ENCODE peak calls at places on chromosomes 13 and 19, in six cellular contexts. One of them, this sample, is unnamed.

GRCh38 chr13:31201341-31202024 is 1.7 kb downstream of the B3GLCT start:
- DNase-seq in MM.1S: no peak
- DNase-seq in lower lobe of right lung: no peak
- DNase-seq in GM20000: no peak
- DNase-seq in progenitor cell of endocrine pancreas: no peak
- DNase-seq in heart right ventricle: peak; percentile 63
- DNase-seq in this sample: no peak

GRCh38 chr13:75760182-75760981 is 124.3 kb downstream of the LMO7 start:
- DNase-seq in MM.1S: no peak
- DNase-seq in lower lobe of right lung: peak; percentile 61
- DNase-seq in GM20000: peak; percentile 33
- DNase-seq in progenitor cell of endocrine pancreas: no peak
- DNase-seq in heart right ventricle: peak; percentile 10
- DNase-seq in this sample: no peak

GRCh38 chr19:5978606-5979552 is 939 bp upstream of the RANBP3 start:
- DNase-seq in MM.1S: no peak
- DNase-seq in lower lobe of right lung: no peak
- DNase-seq in GM20000: no peak
- DNase-seq in progenitor cell of endocrine pancreas: no peak
- DNase-seq in heart right ventricle: no peak
- DNase-seq in this sample: no peak

GRCh38 chr13:37914781-37915391 is 45.3 kb upstream of the TRPC4 start:
- DNase-seq in MM.1S: no peak
- DNase-seq in lower lobe of right lung: no peak
- DNase-seq in GM20000: no peak
- DNase-seq in progenitor cell of endocrine pancreas: no peak
- DNase-seq in heart right ventricle: no peak
- DNase-seq in this sample: no peak

GRCh38 chr13:89352384-89352783 is 1681.2 kb downstream of the SLITRK5 start:
- DNase-seq in MM.1S: no peak
- DNase-seq in lower lobe of right lung: no peak
- DNase-seq in GM20000: no peak
- DNase-seq in progenitor cell of endocrine pancreas: no peak
- DNase-seq in heart right ventricle: no peak
- DNase-seq in this sample: no peak

GRCh38 chr13:113042456-113042855 is 63.1 kb upstream of the F7 start:
- DNase-seq in MM.1S: no peak
- DNase-seq in lower lobe of right lung: no peak
- DNase-seq in GM20000: no peak
- DNase-seq in progenitor cell of endocrine pancreas: no peak
- DNase-seq in heart right ventricle: no peak
- DNase-seq in this sample: no peak

GRCh38 chr13:59012731-59013130 is 1151.0 kb downstream of the DIAPH3 start:
- DNase-seq in MM.1S: no peak
- DNase-seq in lower lobe of right lung: no peak
- DNase-seq in GM20000: no peak
- DNase-seq in progenitor cell of endocrine pancreas: no peak
- DNase-seq in heart right ventricle: no peak
- DNase-seq in this sample: no peak

GRCh38 chr13:47148543-47148942 is 251.7 kb upstream of the HTR2A start:
- DNase-seq in MM.1S: no peak
- DNase-seq in lower lobe of right lung: no peak
- DNase-seq in GM20000: no peak
- DNase-seq in progenitor cell of endocrine pancreas: no peak
- DNase-seq in heart right ventricle: no peak
- DNase-seq in this sample: no peak

GRCh38 chr19:46065486-46065885 is 24.7 kb upstream of the IGFL4 start:
- DNase-seq in MM.1S: no peak
- DNase-seq in lower lobe of right lung: no peak
- DNase-seq in GM20000: no peak
- DNase-seq in progenitor cell of endocrine pancreas: no peak
- DNase-seq in heart right ventricle: no peak
- DNase-seq in this sample: no peak

GRCh38 chr13:37202264-37202663 is 96.8 kb upstream of the CSNK1A1L start:
- DNase-seq in MM.1S: no peak
- DNase-seq in lower lobe of right lung: no peak
- DNase-seq in GM20000: no peak
- DNase-seq in progenitor cell of endocrine pancreas: no peak
- DNase-seq in heart right ventricle: no peak
- DNase-seq in this sample: no peak

GRCh38 chr19:43826787-43827754 is at the start of gene ZNF283:
- DNase-seq in MM.1S: peak; percentile 84
- DNase-seq in lower lobe of right lung: peak; percentile 91
- DNase-seq in GM20000: peak; percentile 84
- DNase-seq in progenitor cell of endocrine pancreas: peak; percentile 87
- DNase-seq in heart right ventricle: peak; percentile 91
- DNase-seq in this sample: peak; percentile 88

GRCh38 chr19:17294051-17294891 is 9.0 kb downstream of the ABHD8 start:
- DNase-seq in MM.1S: peak; percentile 20
- DNase-seq in lower lobe of right lung: peak; percentile 62
- DNase-seq in GM20000: peak; percentile 78
- DNase-seq in progenitor cell of endocrine pancreas: no peak
- DNase-seq in heart right ventricle: no peak
- DNase-seq in this sample: no peak

GRCh38 chr13:58919551-58919950 is 1244.2 kb downstream of the DIAPH3 start:
- DNase-seq in MM.1S: no peak
- DNase-seq in lower lobe of right lung: no peak
- DNase-seq in GM20000: no peak
- DNase-seq in progenitor cell of endocrine pancreas: no peak
- DNase-seq in heart right ventricle: no peak
- DNase-seq in this sample: no peak

GRCh38 chr19:15555759-15556633 is 47.7 kb downstream of the CYP4F22 start:
- DNase-seq in MM.1S: peak; percentile 93
- DNase-seq in lower lobe of right lung: peak; percentile 93
- DNase-seq in GM20000: peak; percentile 94
- DNase-seq in progenitor cell of endocrine pancreas: peak; percentile 34
- DNase-seq in heart right ventricle: peak; percentile 88
- DNase-seq in this sample: peak; percentile 91

GRCh38 chr19:18308948-18309325 is 13.9 kb downstream of the LSM4 start:
- DNase-seq in MM.1S: no peak
- DNase-seq in lower lobe of right lung: no peak
- DNase-seq in GM20000: no peak
- DNase-seq in progenitor cell of endocrine pancreas: no peak
- DNase-seq in heart right ventricle: no peak
- DNase-seq in this sample: no peak

GRCh38 chr13:19957320-19958118 is 1.0 kb upstream of the ZMYM2 start:
- DNase-seq in MM.1S: peak; percentile 59
- DNase-seq in lower lobe of right lung: peak; percentile 83
- DNase-seq in GM20000: peak; percentile 69
- DNase-seq in progenitor cell of endocrine pancreas: peak; percentile 63
- DNase-seq in heart right ventricle: peak; percentile 85
- DNase-seq in this sample: peak; percentile 89
- TF ChIP-seq CTCF in MM.1S: peak; percentile 47
- TF ChIP-seq CTCF in lower lobe of right lung: peak; percentile 77
- TF ChIP-seq CTCF in GM20000: peak; percentile 37
- TF ChIP-seq CTCF in progenitor cell of endocrine pancreas: peak; percentile 78
- TF ChIP-seq CTCF in heart right ventricle: peak; percentile 69
- TF ChIP-seq CTCF in this sample: peak; percentile 80

DNA sequence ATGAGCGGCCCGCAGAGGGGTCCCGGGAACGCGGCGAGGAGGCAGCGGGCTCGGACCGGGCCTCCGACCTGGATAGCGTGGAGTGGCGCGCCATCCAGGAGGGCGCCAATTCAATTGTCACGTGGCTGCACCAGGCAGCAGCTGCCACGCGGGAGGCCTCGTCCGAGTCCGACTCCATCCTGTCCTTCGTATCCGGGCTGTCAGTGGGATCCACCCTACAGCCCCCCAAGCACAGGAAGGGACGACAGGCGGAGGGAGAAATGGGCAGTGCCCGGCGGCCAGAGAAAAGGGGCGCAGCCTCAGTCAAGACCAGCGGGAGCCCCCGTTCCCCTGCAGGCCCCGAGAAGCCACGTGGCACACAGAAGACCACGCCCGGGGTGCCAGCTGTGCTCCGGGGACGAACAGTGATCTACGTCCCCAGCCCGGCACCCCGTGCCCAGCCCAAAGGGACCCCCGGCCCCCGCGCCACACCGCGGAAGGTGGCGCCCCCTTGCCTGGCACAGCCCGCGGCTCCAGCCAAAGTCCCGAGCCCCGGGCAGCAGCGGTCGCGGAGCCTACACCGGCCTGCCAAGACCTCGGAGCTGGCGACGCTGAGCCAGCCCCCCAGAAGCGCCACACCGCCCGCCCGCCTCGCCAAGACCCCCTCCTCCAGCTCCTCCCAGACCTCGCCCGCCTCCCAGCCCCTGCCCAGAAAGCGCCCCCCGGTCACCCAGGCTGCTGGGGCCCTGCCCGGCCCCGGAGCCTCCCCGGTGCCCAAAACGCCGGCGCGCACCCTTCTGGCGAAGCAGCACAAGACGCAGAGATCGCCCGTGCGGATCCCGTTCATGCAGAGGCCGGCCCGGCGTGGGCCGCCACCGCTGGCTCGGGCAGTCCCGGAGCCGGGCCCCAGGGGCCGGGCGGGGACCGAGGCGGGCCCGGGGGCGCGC is 10.5 kb downstream of the C19orf25 start:
- DNase-seq in MM.1S: no peak
- DNase-seq in lower lobe of right lung: no peak
- DNase-seq in GM20000: peak; percentile 79
- DNase-seq in progenitor cell of endocrine pancreas: no peak
- DNase-seq in heart right ventricle: no peak
- DNase-seq in this sample: no peak
- TF ChIP-seq CTCF in MM.1S: no peak
- TF ChIP-seq CTCF in lower lobe of right lung: no peak
- TF ChIP-seq CTCF in GM20000: no peak
- TF ChIP-seq CTCF in progenitor cell of endocrine pancreas: no peak
- TF ChIP-seq CTCF in heart right ventricle: no peak
- TF ChIP-seq CTCF in this sample: no peak

DNA sequence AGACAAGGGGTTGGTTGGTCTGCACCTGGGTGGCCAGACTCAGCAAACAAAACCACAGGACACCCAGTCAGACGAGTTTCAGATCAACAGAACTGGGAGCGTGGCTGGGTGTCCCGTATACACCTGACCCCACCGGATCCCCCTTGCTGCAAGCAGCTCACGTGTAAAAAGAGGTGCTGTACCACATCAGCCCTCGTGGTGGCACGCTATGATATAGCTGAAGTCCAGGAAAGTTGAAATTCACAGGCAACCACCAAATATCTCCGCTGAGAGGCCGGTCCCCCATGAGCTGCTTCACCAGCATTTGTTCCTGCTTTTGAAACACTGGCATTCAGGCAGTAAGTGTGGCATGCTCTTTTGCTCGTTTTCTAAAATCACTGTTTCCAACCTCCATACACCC is 92.3 kb downstream of the TUBA3C start:
- DNase-seq in MM.1S: no peak
- DNase-seq in lower lobe of right lung: no peak
- DNase-seq in GM20000: no peak
- DNase-seq in progenitor cell of endocrine pancreas: no peak
- DNase-seq in heart right ventricle: no peak
- DNase-seq in this sample: no peak
- TF ChIP-seq CTCF in MM.1S: no peak
- TF ChIP-seq CTCF in lower lobe of right lung: peak; percentile 12
- TF ChIP-seq CTCF in GM20000: no peak
- TF ChIP-seq CTCF in progenitor cell of endocrine pancreas: no peak
- TF ChIP-seq CTCF in heart right ventricle: no peak
- TF ChIP-seq CTCF in this sample: no peak

GRCh38 chr13:44969858-44970484 is 19.3 kb downstream of the NUFIP1 start:
- DNase-seq in MM.1S: peak; percentile 9
- DNase-seq in lower lobe of right lung: no peak
- DNase-seq in GM20000: no peak
- DNase-seq in progenitor cell of endocrine pancreas: no peak
- DNase-seq in heart right ventricle: peak; percentile 22
- DNase-seq in this sample: no peak

GRCh38 chr13:44972956-44973581 is 16.2 kb downstream of the NUFIP1 start:
- DNase-seq in MM.1S: no peak
- DNase-seq in lower lobe of right lung: no peak
- DNase-seq in GM20000: no peak
- DNase-seq in progenitor cell of endocrine pancreas: no peak
- DNase-seq in heart right ventricle: no peak
- DNase-seq in this sample: no peak

GRCh38 chr13:44971656-44972595 is 17.3 kb downstream of the NUFIP1 start:
- DNase-seq in MM.1S: no peak
- DNase-seq in lower lobe of right lung: no peak
- DNase-seq in GM20000: no peak
- DNase-seq in progenitor cell of endocrine pancreas: no peak
- DNase-seq in heart right ventricle: no peak
- DNase-seq in this sample: no peak

GRCh38 chr13:44961997-44962396 is 27.3 kb downstream of the NUFIP1 start:
- DNase-seq in MM.1S: no peak
- DNase-seq in lower lobe of right lung: no peak
- DNase-seq in GM20000: no peak
- DNase-seq in progenitor cell of endocrine pancreas: no peak
- DNase-seq in heart right ventricle: no peak
- DNase-seq in this sample: no peak

GRCh38 chr13:44967656-44968451 is 21.4 kb downstream of the NUFIP1 start:
- DNase-seq in MM.1S: no peak
- DNase-seq in lower lobe of right lung: no peak
- DNase-seq in GM20000: no peak
- DNase-seq in progenitor cell of endocrine pancreas: no peak
- DNase-seq in heart right ventricle: no peak
- DNase-seq in this sample: no peak
- TF ChIP-seq CTCF in MM.1S: no peak
- TF ChIP-seq CTCF in lower lobe of right lung: no peak
- TF ChIP-seq CTCF in GM20000: no peak
- TF ChIP-seq CTCF in progenitor cell of endocrine pancreas: no peak
- TF ChIP-seq CTCF in heart right ventricle: no peak
- TF ChIP-seq CTCF in this sample: no peak

GRCh38 chr13:23707674-23708073 is 137.5 kb downstream of the TNFRSF19 start:
- DNase-seq in MM.1S: peak; percentile 11
- DNase-seq in lower lobe of right lung: no peak
- DNase-seq in GM20000: no peak
- DNase-seq in progenitor cell of endocrine pancreas: no peak
- DNase-seq in heart right ventricle: no peak
- DNase-seq in this sample: no peak
- TF ChIP-seq CTCF in MM.1S: peak; percentile 12
- TF ChIP-seq CTCF in lower lobe of right lung: peak; percentile 23
- TF ChIP-seq CTCF in GM20000: peak; percentile 20
- TF ChIP-seq CTCF in progenitor cell of endocrine pancreas: no peak
- TF ChIP-seq CTCF in heart right ventricle: peak; percentile 23
- TF ChIP-seq CTCF in this sample: peak; percentile 47

GRCh38 chr19:24159707-24160106 is 72.7 kb downstream of the ZNF254 start:
- DNase-seq in MM.1S: no peak
- DNase-seq in lower lobe of right lung: no peak
- DNase-seq in GM20000: no peak
- DNase-seq in progenitor cell of endocrine pancreas: no peak
- DNase-seq in heart right ventricle: no peak
- DNase-seq in this sample: no peak
- TF ChIP-seq CTCF in MM.1S: no peak
- TF ChIP-seq CTCF in lower lobe of right lung: no peak
- TF ChIP-seq CTCF in GM20000: no peak
- TF ChIP-seq CTCF in progenitor cell of endocrine pancreas: no peak
- TF ChIP-seq CTCF in heart right ventricle: no peak
- TF ChIP-seq CTCF in this sample: peak; percentile 46

GRCh38 chr13:111046590-111047141 is 68.4 kb upstream of the ARHGEF7 start:
- DNase-seq in MM.1S: peak; percentile 77
- DNase-seq in lower lobe of right lung: no peak
- DNase-seq in GM20000: peak; percentile 64
- DNase-seq in progenitor cell of endocrine pancreas: no peak
- DNase-seq in heart right ventricle: peak; percentile 50
- DNase-seq in this sample: peak; percentile 58
- TF ChIP-seq CTCF in MM.1S: peak; percentile 52
- TF ChIP-seq CTCF in lower lobe of right lung: peak; percentile 19
- TF ChIP-seq CTCF in GM20000: no peak
- TF ChIP-seq CTCF in progenitor cell of endocrine pancreas: no peak
- TF ChIP-seq CTCF in heart right ventricle: peak; percentile 12
- TF ChIP-seq CTCF in this sample: no peak